ENCODE peak calls at places on chromosomes 16 and 17, in ten cellular contexts. C is A549; K is endodermal cell; I is effector memory CD4-positive, alpha-beta T cell; B is GM23248; Y is body of pancreas; X is Peyer's patch; F is coronary artery; W is OCI-LY7; L is psoas muscle. S is an unnamed sample.

GRCh38 chr17:64139542-64139941 is 9.6 kb upstream of the ERN1 start:
- DNase-seq in C (no peak), K (no peak), I (no peak), B (no peak), Y (no peak), X (no peak), F (no peak), W (no peak), L (no peak), S (no peak)

GRCh38 chr16:49112754-49113153 is 168.9 kb downstream of the CBLN1 start:
- DNase-seq in C (no peak), K (no peak), I (no peak), B (no peak), Y (peak), X (no peak), F (no peak), W (no peak), L (no peak), S (no peak)

GRCh38 chr16:60123387-60124023 is 1389.4 kb upstream of the GOT2 start:
- DNase-seq in C (no peak), K (no peak), I (no peak), B (no peak), Y (no peak), X (no peak), F (no peak), W (no peak), L (no peak), S (no peak)

GRCh38 chr17:64398330-64398729 is 7.7 kb upstream of the PECAM1 start:
- DNase-seq in C (no peak), K (no peak), I (no peak), B (no peak), Y (no peak), X (no peak), F (no peak), W (no peak), L (no peak), S (no peak)

GRCh38 chr17:32142857-32143524 is 689 bp downstream of the RHOT1 start:
- DNase-seq in C (peak), K (peak), I (no peak), B (peak), Y (peak), X (peak), F (peak), W (peak), L (peak), S (peak)

GRCh38 chr16:15879255-15879804 is 9.1 kb downstream of the CEP20 start:
- DNase-seq in C (peak), K (no peak), I (no peak), B (peak), Y (no peak), X (no peak), F (no peak), W (no peak), L (no peak), S (no peak)

GRCh38 chr16:85947511-85948509 is 48.8 kb downstream of the IRF8 start:
- DNase-seq in C (no peak), K (no peak), I (no peak), B (no peak), Y (no peak), X (peak), F (no peak), W (peak), L (no peak), S (no peak)

GRCh38 chr17:17782425-17783120 is 54.2 kb downstream of the SREBF1 start:
- DNase-seq in C (no peak), K (peak), I (no peak), B (peak), Y (peak), X (no peak), F (no peak), W (peak), L (no peak), S (no peak)

GRCh38 chr17:69860142-69860680 is 214.8 kb upstream of the KCNJ16 start:
- DNase-seq in C (no peak), K (no peak), I (no peak), B (no peak), Y (no peak), X (no peak), F (no peak), W (no peak), L (no peak), S (no peak)

GRCh38 chr17:77307479-77308198 is 166.9 kb downstream of the SEC14L1 start:
- DNase-seq in C (no peak), K (no peak), I (no peak), B (no peak), Y (no peak), X (no peak), F (no peak), W (no peak), L (peak), S (no peak)

GRCh38 chr16:88816736-88817535 is 5.2 kb upstream of the APRT start:
- DNase-seq in C (no peak), K (no peak), I (no peak), B (no peak), Y (no peak), X (no peak), F (no peak), W (no peak), L (no peak), S (no peak)

GRCh38 chr16:68893710-68894705 is 50.7 kb downstream of the TANGO6 start:
- DNase-seq in C (peak), K (peak), I (no peak), B (peak), Y (peak), X (no peak), F (no peak), W (no peak), L (no peak), S (no peak)

GRCh38 chr17:76005263-76006149 is 4.9 kb downstream of the CDK3 start:
- DNase-seq in C (peak), K (peak), I (peak), B (peak), Y (peak), X (peak), F (no peak), W (peak), L (peak), S (peak)

GRCh38 chr17:13102477-13102876 is 84.7 kb upstream of the ELAC2 start:
- DNase-seq in C (no peak), K (no peak), I (no peak), B (no peak), Y (no peak), X (no peak), F (no peak), W (no peak), L (no peak), S (no peak)

GRCh38 chr16:89924298-89924924 is 1.3 kb downstream of the TUBB3 start:
- DNase-seq in C (peak), K (peak), I (no peak), B (peak), Y (peak), X (no peak), F (no peak), W (peak), L (no peak), S (peak)

GRCh38 chr17:2798188-2798587 is 1.9 kb downstream of the RAP1GAP2 start:
- DNase-seq in C (no peak), K (peak), I (no peak), B (no peak), Y (no peak), X (no peak), F (no peak), W (no peak), L (no peak), S (no peak)

GRCh38 chr16:276360-277077 is 775 bp upstream of the RGS11 start:
- DNase-seq in C (no peak), K (no peak), I (no peak), B (no peak), Y (no peak), X (no peak), F (no peak), W (no peak), L (no peak), S (no peak)

GRCh38 chr17:20268700-20269475 is 198.5 kb downstream of the LGALS9B start:
- DNase-seq in C (no peak), K (peak), I (no peak), B (no peak), Y (no peak), X (no peak), F (no peak), W (no peak), L (no peak), S (no peak)

GRCh38 chr16:53502331-53503269 is at the start of gene AKTIP:
- DNase-seq in C (no peak), K (peak), I (no peak), B (peak), Y (peak), X (peak), F (peak), W (peak), L (peak), S (peak)

GRCh38 chr17:339193-340061 is 13.2 kb downstream of the RPH3AL start:
- DNase-seq in C (no peak), K (no peak), I (no peak), B (no peak), Y (peak), X (no peak), F (no peak), W (no peak), L (peak), S (no peak)

GRCh38 chr17:77300016-77300686 is 159.4 kb downstream of the SEC14L1 start:
- DNase-seq in C (peak), K (peak), I (no peak), B (no peak), Y (no peak), X (no peak), F (no peak), W (no peak), L (no peak), S (no peak)

GRCh38 chr17:38572665-38573365 is 32.9 kb downstream of the SRCIN1 start:
- DNase-seq in C (peak), K (peak), I (no peak), B (peak), Y (peak), X (no peak), F (no peak), W (no peak), L (no peak), S (no peak)

GRCh38 chr17:58447039-58447975 is 30.0 kb upstream of the RNF43 start:
- DNase-seq in C (peak), K (peak), I (peak), B (peak), Y (peak), X (peak), F (no peak), W (peak), L (peak), S (peak)

GRCh38 chr17:72890711-72891110 is 201.8 kb downstream of the SLC39A11 start:
- DNase-seq in C (peak), K (no peak), I (no peak), B (peak), Y (no peak), X (no peak), F (no peak), W (no peak), L (no peak), S (no peak)

GRCh38 chr16:87702325-87702811 is 63.4 kb downstream of the KLHDC4 start:
- DNase-seq in C (no peak), K (peak), I (no peak), B (peak), Y (peak), X (peak), F (no peak), W (peak), L (no peak), S (no peak)

GRCh38 chr17:74751210-74751529 is 2.7 kb downstream of the NHERF1 start:
- DNase-seq in C (no peak), K (no peak), I (no peak), B (no peak), Y (no peak), X (no peak), F (no peak), W (no peak), L (no peak), S (no peak)
- H3K27ac ChIP-seq in C (no peak), K (no peak), I (peak), B (no peak), Y (peak), X (peak), F (peak), W (no peak), L (no peak), S (no peak)

GRCh38 chr16:3115561-3115960 is 3.2 kb downstream of the ZNF205 start:
- DNase-seq in C (no peak), K (peak), I (no peak), B (no peak), Y (no peak), X (no peak), F (no peak), W (no peak), L (no peak), S (no peak)

GRCh38 chr16:3112881-3113574 is 642 bp downstream of the ZNF205 start:
- DNase-seq in C (no peak), K (no peak), I (no peak), B (peak), Y (no peak), X (no peak), F (no peak), W (no peak), L (no peak), S (no peak)

GRCh38 chr16:3112058-3112880 is at the start of gene ZNF205:
- DNase-seq in C (peak), K (peak), I (no peak), B (peak), Y (peak), X (no peak), F (no peak), W (no peak), L (peak), S (peak)

GRCh38 chr16:3115011-3115410 is 2.6 kb downstream of the ZNF205 start:
- DNase-seq in C (no peak), K (peak), I (no peak), B (no peak), Y (no peak), X (no peak), F (no peak), W (no peak), L (no peak), S (no peak)

GRCh38 chr16:3113765-3114479 is 1.5 kb downstream of the ZNF205 start:
- DNase-seq in C (peak), K (no peak), I (no peak), B (peak), Y (no peak), X (no peak), F (no peak), W (no peak), L (no peak), S (no peak)
- H3K27ac ChIP-seq in C (no peak), K (no peak), I (no peak), B (no peak), Y (no peak), X (no peak), F (no peak), W (no peak), L (no peak), S (no peak)

GRCh38 chr17:80561541-80562114 is 17.0 kb downstream of the RPTOR start:
- DNase-seq in C (no peak), K (no peak), I (no peak), B (no peak), Y (no peak), X (no peak), F (no peak), W (no peak), L (no peak), S (no peak)
- H3K27ac ChIP-seq in C (no peak), K (no peak), I (no peak), B (no peak), Y (no peak), X (no peak), F (no peak), W (no peak), L (no peak), S (no peak)

GRCh38 chr16:24848065-24848464 is 2.3 kb downstream of the SLC5A11 start:
- DNase-seq in C (no peak), K (no peak), I (no peak), B (peak), Y (no peak), X (no peak), F (no peak), W (no peak), L (no peak), S (no peak)

GRCh38 chr16:24849641-24850040 is 3.9 kb downstream of the SLC5A11 start:
- DNase-seq in C (no peak), K (no peak), I (no peak), B (no peak), Y (no peak), X (no peak), F (no peak), W (no peak), L (no peak), S (no peak)

GRCh38 chr16:24851700-24852099 is 5.9 kb downstream of the SLC5A11 start:
- DNase-seq in C (peak), K (no peak), I (no peak), B (peak), Y (no peak), X (no peak), F (no peak), W (no peak), L (no peak), S (no peak)

GRCh38 chr16:24852281-24852721 is 6.5 kb downstream of the SLC5A11 start:
- DNase-seq in C (peak), K (no peak), I (no peak), B (no peak), Y (no peak), X (no peak), F (no peak), W (no peak), L (no peak), S (peak)

DNA sequence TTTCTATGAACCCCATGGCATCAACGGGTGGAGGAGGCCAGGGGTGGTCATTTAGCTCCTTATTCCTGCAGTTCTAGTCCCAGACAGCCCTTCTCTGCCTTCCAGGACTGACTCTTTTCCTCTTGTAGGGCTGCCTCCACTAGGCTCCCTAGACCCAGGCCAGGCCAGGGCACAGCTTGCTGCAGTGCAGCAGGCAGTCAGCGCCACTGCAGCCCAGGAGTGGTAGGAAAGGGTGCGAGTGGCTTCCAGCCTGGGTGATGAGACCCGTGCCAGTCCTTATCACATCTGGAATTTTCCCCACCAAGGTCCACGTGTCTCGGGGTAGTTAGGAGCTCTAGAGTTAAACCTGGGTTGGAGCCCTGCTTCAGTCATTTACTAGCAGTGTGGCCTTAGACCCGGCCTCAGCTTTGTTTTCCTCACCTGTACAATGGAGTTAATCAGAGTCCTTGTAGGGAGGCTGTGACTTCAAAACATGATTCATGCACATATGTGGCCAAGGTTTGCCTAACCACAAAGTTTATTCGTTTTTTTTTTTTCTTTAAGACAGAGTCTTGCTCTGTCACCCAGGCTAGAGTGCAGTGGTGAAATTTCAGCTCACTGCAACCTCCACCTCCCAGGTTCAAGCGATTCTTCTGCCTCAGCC is 4.6 kb downstream of the SLC5A11 start:
- DNase-seq in C (no peak), K (no peak), I (no peak), B (peak), Y (no peak), X (no peak), F (no peak), W (no peak), L (no peak), S (no peak)
- H3K27ac ChIP-seq in C (peak), K (no peak), I (no peak), B (peak), Y (no peak), X (no peak), F (no peak), W (no peak), L (no peak), S (peak)

GRCh38 chr16:72474511-72475123 is 302.7 kb upstream of the PMFBP1 start:
- DNase-seq in C (no peak), K (no peak), I (no peak), B (peak), Y (no peak), X (no peak), F (no peak), W (no peak), L (no peak), S (no peak)

GRCh38 chr16:72475688-72476087 is 303.7 kb upstream of the PMFBP1 start:
- DNase-seq in C (no peak), K (no peak), I (no peak), B (no peak), Y (no peak), X (no peak), F (no peak), W (no peak), L (no peak), S (no peak)

GRCh38 chr16:72471317-72471716 is 299.4 kb upstream of the PMFBP1 start:
- DNase-seq in C (no peak), K (no peak), I (no peak), B (no peak), Y (no peak), X (no peak), F (no peak), W (no peak), L (no peak), S (no peak)

GRCh38 chr16:72470541-72470940 is 298.6 kb upstream of the PMFBP1 start:
- DNase-seq in C (no peak), K (no peak), I (no peak), B (no peak), Y (no peak), X (no peak), F (no peak), W (no peak), L (no peak), S (no peak)

DNA sequence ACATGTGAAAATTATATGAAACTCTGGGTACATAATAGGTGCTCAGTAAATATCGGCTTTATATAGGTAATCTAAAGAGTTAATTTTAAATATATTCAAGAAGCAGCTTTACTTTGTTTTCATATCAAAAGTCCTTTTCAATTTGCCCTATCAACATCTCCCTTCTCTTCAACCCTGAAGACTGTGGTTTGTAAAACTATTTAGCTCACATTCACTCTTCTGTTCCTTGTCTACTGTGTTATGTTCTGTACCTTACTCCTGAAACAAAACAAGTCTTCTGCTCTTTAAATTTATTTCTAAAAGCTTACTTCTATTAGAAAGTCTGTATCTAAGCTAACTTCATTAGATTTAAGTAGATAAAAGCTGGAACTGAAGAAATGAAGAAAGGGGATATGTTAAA is 301.7 kb upstream of the PMFBP1 start:
- DNase-seq in C (no peak), K (no peak), I (no peak), B (no peak), Y (no peak), X (no peak), F (no peak), W (no peak), L (no peak), S (no peak)
- H3K27ac ChIP-seq in C (no peak), K (no peak), I (no peak), B (peak), Y (no peak), X (no peak), F (no peak), W (no peak), L (no peak), S (no peak)

GRCh38 chr16:27777527-27777926 is 227.6 kb downstream of the KATNIP start:
- DNase-seq in C (no peak), K (no peak), I (no peak), B (no peak), Y (no peak), X (no peak), F (no peak), W (no peak), L (no peak), S (no peak)
- H3K27ac ChIP-seq in C (no peak), K (no peak), I (no peak), B (no peak), Y (no peak), X (no peak), F (no peak), W (no peak), L (no peak), S (no peak)

GRCh38 chr16:30382398-30383015 is at the start of gene SEPTIN1:
- DNase-seq in C (no peak), K (no peak), I (peak), B (no peak), Y (no peak), X (peak), F (no peak), W (peak), L (no peak), S (no peak)
- H3K27ac ChIP-seq in C (no peak), K (no peak), I (peak), B (no peak), Y (no peak), X (peak), F (no peak), W (peak), L (peak), S (peak)

GRCh38 chr17:41779954-41780353 is 6.6 kb downstream of the JUP start:
- DNase-seq in C (no peak), K (no peak), I (no peak), B (no peak), Y (no peak), X (no peak), F (no peak), W (no peak), L (no peak), S (no peak)

GRCh38 chr17:41785091-41785875 is 1.2 kb downstream of the JUP start:
- DNase-seq in C (peak), K (peak), I (no peak), B (no peak), Y (no peak), X (peak), F (no peak), W (peak), L (peak), S (no peak)

GRCh38 chr17:41784207-41784744 is 2.2 kb downstream of the JUP start:
- DNase-seq in C (peak), K (peak), I (no peak), B (peak), Y (peak), X (no peak), F (no peak), W (no peak), L (peak), S (no peak)

GRCh38 chr17:41781404-41782110 is 5.0 kb downstream of the JUP start:
- DNase-seq in C (peak), K (no peak), I (no peak), B (no peak), Y (no peak), X (no peak), F (no peak), W (no peak), L (no peak), S (no peak)

DNA sequence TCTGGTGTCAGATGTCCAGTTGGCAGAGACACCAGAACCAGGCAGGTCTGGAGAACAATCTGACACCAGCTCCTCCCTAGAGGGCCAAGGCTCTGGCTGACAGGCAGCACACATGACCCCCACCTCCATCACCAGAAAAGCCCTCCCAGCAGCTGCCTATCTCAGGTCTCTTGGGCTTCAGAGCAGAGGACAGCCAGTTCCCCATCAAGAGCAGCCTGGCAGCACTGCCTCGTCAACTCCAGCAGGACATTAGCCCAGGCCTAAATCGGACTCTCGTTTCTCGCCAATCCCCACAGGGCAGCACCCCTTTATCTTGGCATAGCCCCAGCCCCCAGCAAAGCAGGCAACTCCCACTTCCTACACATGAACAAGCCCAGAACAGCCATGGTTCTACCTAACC is 4.4 kb downstream of the JUP start:
- DNase-seq in C (no peak), K (no peak), I (no peak), B (no peak), Y (peak), X (no peak), F (peak), W (no peak), L (peak), S (no peak)
- H3K27ac ChIP-seq in C (peak), K (peak), I (no peak), B (no peak), Y (peak), X (peak), F (peak), W (no peak), L (peak), S (no peak)

S was measured in caudate nucleus.